ENCODE peak calls at places on chromosomes 5 and 9, in five cellular contexts. L, Q, A, H and V are unnamed samples.

GRCh38 chr9:103798620-103799019 is 295.5 kb upstream of the SMC2 start:
- DNase-seq in L (no peak), Q (peak), A (no peak), H (peak), V (no peak)

GRCh38 chr9:7967851-7968250 is 168.3 kb upstream of the DMAC1 start:
- DNase-seq in L (no peak), Q (no peak), A (no peak), H (no peak), V (no peak)

GRCh38 chr5:142323480-142324376 is 1.1 kb downstream of the SPRY4 start:
- DNase-seq in L (peak), Q (no peak), A (no peak), H (no peak), V (no peak)

GRCh38 chr5:149166591-149167100 is 25.4 kb downstream of the ABLIM3 start:
- DNase-seq in L (no peak), Q (no peak), A (no peak), H (no peak), V (no peak)

GRCh38 chr5:150106669-150107068 is 20.3 kb upstream of the CSF1R start:
- DNase-seq in L (peak), Q (no peak), A (no peak), H (no peak), V (no peak)

GRCh38 chr5:67166886-67167285 is 29.7 kb downstream of the CD180 start:
- DNase-seq in L (no peak), Q (no peak), A (no peak), H (no peak), V (peak)

GRCh38 chr9:96245399-96245798 is 56.6 kb downstream of the HSD17B3 start:
- DNase-seq in L (no peak), Q (no peak), A (peak), H (no peak), V (peak)

GRCh38 chr9:115254781-115255180 is 136.8 kb upstream of the TNC start:
- DNase-seq in L (no peak), Q (no peak), A (no peak), H (no peak), V (no peak)

GRCh38 chr5:58985311-58985710 is 402.4 kb downstream of the RAB3C start:
- DNase-seq in L (no peak), Q (no peak), A (no peak), H (no peak), V (no peak)

GRCh38 chr5:91441082-91441481 is 58.0 kb upstream of the ARRDC3 start:
- DNase-seq in L (no peak), Q (no peak), A (no peak), H (no peak), V (no peak)

GRCh38 chr9:108756746-108757490 is 98.9 kb downstream of the ACTL7B start:
- DNase-seq in L (no peak), Q (peak), A (no peak), H (no peak), V (no peak)

GRCh38 chr5:62590396-62590795 is 11.8 kb downstream of the LRRC70 start:
- DNase-seq in L (no peak), Q (no peak), A (no peak), H (no peak), V (no peak)

GRCh38 chr9:129289131-129289731 is 111.2 kb upstream of the IER5L start:
- DNase-seq in L (no peak), Q (no peak), A (peak), H (no peak), V (no peak)

GRCh38 chr5:102760815-102761214 is 5.7 kb downstream of the PAM start:
- DNase-seq in L (no peak), Q (no peak), A (no peak), H (no peak), V (no peak)

GRCh38 chr5:167633931-167634341 is 657.5 kb upstream of the WWC1 start:
- DNase-seq in L (no peak), Q (no peak), A (no peak), H (no peak), V (no peak)

GRCh38 chr9:113875917-113876805 is at the start of gene ZNF618:
- DNase-seq in L (peak), Q (no peak), A (peak), H (no peak), V (peak)

GRCh38 chr5:129111351-129111750 is 16.8 kb downstream of the ISOC1 start:
- DNase-seq in L (no peak), Q (no peak), A (no peak), H (no peak), V (no peak)

GRCh38 chr9:110623462-110624025 is 44.0 kb upstream of the SVEP1 start:
- DNase-seq in L (peak), Q (peak), A (peak), H (peak), V (no peak)

GRCh38 chr9:118896356-118897000 is 472.8 kb downstream of the BRINP1 start:
- DNase-seq in L (no peak), Q (no peak), A (no peak), H (no peak), V (no peak)
- TF ChIP-seq CREB1 in L (no peak), Q (no peak), A (no peak), H (no peak), V (no peak)

GRCh38 chr9:100498592-100498991 is 25.6 kb downstream of the TMEFF1 start:
- DNase-seq in L (no peak), Q (no peak), A (no peak), H (no peak), V (no peak)

GRCh38 chr9:100488171-100488570 is 15.2 kb downstream of the TMEFF1 start:
- DNase-seq in L (no peak), Q (no peak), A (no peak), H (no peak), V (no peak)

GRCh38 chr9:100489836-100490235 is 16.9 kb downstream of the TMEFF1 start:
- DNase-seq in L (no peak), Q (no peak), A (no peak), H (no peak), V (no peak)

GRCh38 chr9:100492952-100493351 is 20.0 kb downstream of the TMEFF1 start:
- DNase-seq in L (no peak), Q (peak), A (no peak), H (no peak), V (no peak)
- TF ChIP-seq USF2 in L (no peak), Q (no peak), A (no peak), H (no peak), V (no peak)

DNA sequence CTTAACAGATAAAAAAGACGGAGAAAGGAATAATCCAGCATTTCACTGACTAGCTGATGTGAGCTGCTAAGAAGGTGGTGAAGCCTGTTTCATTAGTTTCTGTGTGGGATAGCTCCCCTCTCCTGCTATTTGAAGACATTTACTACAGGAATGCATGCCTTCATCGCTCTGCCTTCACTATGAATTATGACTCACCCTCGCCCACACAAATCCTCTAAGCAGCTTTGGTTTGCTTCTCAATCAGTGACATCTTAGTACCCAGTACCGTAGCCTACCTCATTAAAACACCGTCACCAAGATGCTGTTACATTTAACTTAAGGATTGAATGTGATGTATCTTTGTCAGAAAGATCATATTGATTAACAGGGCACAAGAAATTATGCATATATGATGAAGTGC is 468.9 kb downstream of the ICE1 start:
- DNase-seq in L (no peak), Q (no peak), A (no peak), H (no peak), V (no peak)
- TF ChIP-seq CREB1 in L (no peak), Q (no peak), A (no peak), H (no peak), V (no peak)

GRCh38 chr5:6399978-6400910 is 21.9 kb upstream of the MED10 start:
- DNase-seq in L (no peak), Q (no peak), A (no peak), H (no peak), V (no peak)
- TF ChIP-seq USF2 in L (no peak), Q (no peak), A (no peak), H (no peak), V (no peak)

DNA sequence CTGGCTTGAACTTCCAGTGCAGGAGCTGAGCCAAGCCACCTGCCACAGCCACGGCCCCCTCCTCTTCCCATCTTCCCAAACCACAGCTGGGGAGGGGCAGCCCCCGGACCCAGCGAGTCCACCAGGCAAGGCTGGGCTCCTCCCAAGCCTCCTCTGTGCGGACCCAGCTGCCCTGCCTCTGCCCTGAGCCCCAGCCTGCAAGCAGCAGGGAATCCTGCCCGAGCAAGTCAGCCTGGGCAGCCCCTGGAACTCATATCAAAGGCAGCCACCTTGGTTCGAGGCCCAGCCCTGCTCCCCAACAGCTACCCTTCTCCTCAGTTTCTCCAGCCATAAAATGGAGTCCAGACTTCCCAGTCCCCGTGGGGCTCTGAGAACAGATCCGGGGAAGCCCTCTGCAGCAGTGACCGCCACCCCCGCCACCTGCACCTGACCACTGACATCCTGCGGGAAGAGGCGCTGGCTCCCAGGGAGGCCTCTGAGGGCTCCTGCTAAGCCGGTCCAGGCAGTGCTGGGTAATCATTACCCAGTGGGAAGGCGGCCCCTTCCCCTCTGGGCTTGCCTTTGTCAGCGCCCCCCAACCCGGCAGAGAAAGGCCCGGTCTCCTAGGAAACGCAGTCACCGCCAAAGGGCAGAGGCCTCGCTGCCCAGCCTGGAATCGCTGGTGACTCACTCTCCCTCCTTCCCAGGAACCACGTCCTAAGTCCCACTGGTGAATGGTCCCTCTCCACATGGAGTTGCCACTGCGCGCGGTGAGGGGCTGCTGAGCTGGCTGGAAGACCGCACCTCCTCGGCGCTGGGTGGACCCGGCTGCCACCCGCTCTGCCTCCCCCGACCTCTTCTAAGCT is 1.5 kb downstream of the VAV2 start:
- DNase-seq in L (no peak), Q (peak), A (no peak), H (no peak), V (peak)
- TF ChIP-seq CREB1 in L (no peak), Q (no peak), A (no peak), H (no peak), V (no peak)

GRCh38 chr5:124060010-124060409 is 548.0 kb downstream of the CSNK1G3 start:
- DNase-seq in L (no peak), Q (no peak), A (no peak), H (no peak), V (no peak)

GRCh38 chr5:124060413-124061095 is 548.6 kb downstream of the CSNK1G3 start:
- DNase-seq in L (no peak), Q (no peak), A (no peak), H (no peak), V (no peak)

GRCh38 chr5:124064956-124065355 is 553.0 kb downstream of the CSNK1G3 start:
- DNase-seq in L (no peak), Q (no peak), A (no peak), H (no peak), V (no peak)

GRCh38 chr5:124059200-124059599 is 547.2 kb downstream of the CSNK1G3 start:
- DNase-seq in L (no peak), Q (no peak), A (no peak), H (no peak), V (no peak)

DNA sequence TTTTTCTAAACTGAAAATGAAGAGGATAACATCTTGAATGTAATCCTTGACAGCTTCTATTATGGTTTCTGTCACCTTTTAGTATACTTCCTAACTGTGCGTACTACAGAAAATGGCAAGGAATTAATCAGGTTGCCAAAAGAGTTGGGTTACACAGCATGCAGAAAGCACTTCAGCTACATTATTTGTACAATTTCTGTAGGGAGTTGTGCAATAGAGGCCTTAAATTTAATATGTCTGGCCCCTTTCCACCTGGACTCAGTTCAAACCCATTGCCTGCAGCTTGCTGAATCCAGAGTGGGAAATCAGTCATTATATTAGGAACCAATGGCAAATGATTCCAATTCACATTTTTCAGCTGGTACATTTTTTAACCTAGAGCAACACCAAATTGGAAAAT is 549.7 kb downstream of the CSNK1G3 start:
- DNase-seq in L (no peak), Q (no peak), A (no peak), H (no peak), V (no peak)
- TF ChIP-seq USF2 in L (no peak), Q (no peak), A (no peak), H (no peak), V (no peak)